ENCODE peak calls at places on chromosome 17, in four cellular contexts. R is cardiac muscle cell, X is Panc1, F is fibroblast of lung. U is an unnamed sample.

GRCh38 chr17:45274033-45274432 is 12.1 kb upstream of the SPATA32 start:
- DNase-seq in R (no peak), X (no peak), F (no peak), U (no peak)

GRCh38 chr17:75457047-75457654 is 716 bp downstream of the TMEM94 start:
- DNase-seq in R (peak; percentile 56), X (no peak), F (peak; percentile 69), U (peak; percentile 52)

GRCh38 chr17:17076066-17076465 is 33.8 kb downstream of the MPRIP start:
- DNase-seq in R (no peak), X (no peak), F (no peak), U (no peak)

GRCh38 chr17:19248923-19249574 is 11.9 kb downstream of the EPN2 start:
- DNase-seq in R (no peak), X (no peak), F (peak; percentile 95), U (no peak)

GRCh38 chr17:72565006-72565405 is 444.2 kb downstream of the SOX9 start:
- DNase-seq in R (no peak), X (no peak), F (peak; percentile 31), U (no peak)

GRCh38 chr17:75531724-75532090 is 6.2 kb downstream of the LLGL2 start:
- DNase-seq in R (no peak), X (no peak), F (no peak), U (no peak)

GRCh38 chr17:31591924-31592323 is 200.4 kb downstream of the RAB11FIP4 start:
- DNase-seq in R (no peak), X (no peak), F (no peak), U (no peak)

GRCh38 chr17:43217614-43218087 is 6.0 kb downstream of the TMEM106A start:
- DNase-seq in R (no peak), X (no peak), F (no peak), U (no peak)

GRCh38 chr17:18246880-18247612 is 11.5 kb downstream of the FLII start:
- DNase-seq in R (peak; percentile 66), X (no peak), F (peak; percentile 33), U (no peak)

GRCh38 chr17:8122391-8122922 is 1.4 kb downstream of the HES7 start:
- DNase-seq in R (peak; percentile 18), X (no peak), F (peak; percentile 45), U (no peak)

GRCh38 chr17:80663783-80664206 is 119.2 kb downstream of the RPTOR start:
- DNase-seq in R (no peak), X (no peak), F (peak; percentile 45), U (no peak)

GRCh38 chr17:17798573-17799255 is 38.1 kb downstream of the SREBF1 start:
- DNase-seq in R (no peak), X (no peak), F (no peak), U (no peak)

GRCh38 chr17:19646788-19647696 is 1.5 kb upstream of the ALDH3A2 start:
- DNase-seq in R (no peak), X (no peak), F (peak; percentile 13), U (no peak)

GRCh38 chr17:3043737-3044365 is 19.6 kb downstream of the OR1D5 start:
- DNase-seq in R (no peak), X (no peak), F (no peak), U (no peak)

GRCh38 chr17:62933986-62934385 is 32.0 kb upstream of the TANC2 start:
- DNase-seq in R (peak; percentile 57), X (no peak), F (no peak), U (no peak)

GRCh38 chr17:29069526-29070041 is 26.6 kb downstream of the PIPOX start:
- DNase-seq in R (no peak), X (no peak), F (no peak), U (peak; percentile 37)

GRCh38 chr17:49165143-49165542 is 32.6 kb downstream of the B4GALNT2 start:
- DNase-seq in R (no peak), X (no peak), F (no peak), U (no peak)

GRCh38 chr17:73613271-73613941 is 30.8 kb downstream of the SDK2 start:
- DNase-seq in R (peak; percentile 83), X (no peak), F (no peak), U (peak; percentile 35)

GRCh38 chr17:3978421-3979275 is 14.4 kb upstream of the ATP2A3 start:
- DNase-seq in R (no peak), X (no peak), F (peak; percentile 35), U (no peak)

GRCh38 chr17:8152112-8152775 is at the start of gene PER1:
- DNase-seq in R (peak; percentile 96), X (no peak), F (peak; percentile 91), U (no peak)

GRCh38 chr17:40648326-40648968 is 829 bp upstream of the SMARCE1 start:
- DNase-seq in R (no peak), X (no peak), F (peak; percentile 24), U (no peak)

GRCh38 chr17:15263206-15263579 is 1.9 kb downstream of the PMP22 start:
- DNase-seq in R (peak; percentile 51), X (no peak), F (peak; percentile 91), U (no peak)

GRCh38 chr17:80755650-80756405 is 211.2 kb downstream of the RPTOR start:
- DNase-seq in R (no peak), X (no peak), F (no peak), U (no peak)

GRCh38 chr17:3944485-3945388 is 19.5 kb downstream of the ATP2A3 start:
- DNase-seq in R (peak; percentile 92), X (no peak), F (peak; percentile 41), U (no peak)

GRCh38 chr17:72104164-72104862 is 16.5 kb upstream of the SOX9 start:
- DNase-seq in R (no peak), X (no peak), F (peak; percentile 70), U (no peak)

GRCh38 chr17:4573682-4574081 is 10.6 kb upstream of the SMTNL2 start:
- DNase-seq in R (no peak), X (no peak), F (no peak), U (no peak)

GRCh38 chr17:55238931-55239297 is 25.8 kb upstream of the HLF start:
- DNase-seq in R (peak; percentile 51), X (no peak), F (no peak), U (no peak)

DNA sequence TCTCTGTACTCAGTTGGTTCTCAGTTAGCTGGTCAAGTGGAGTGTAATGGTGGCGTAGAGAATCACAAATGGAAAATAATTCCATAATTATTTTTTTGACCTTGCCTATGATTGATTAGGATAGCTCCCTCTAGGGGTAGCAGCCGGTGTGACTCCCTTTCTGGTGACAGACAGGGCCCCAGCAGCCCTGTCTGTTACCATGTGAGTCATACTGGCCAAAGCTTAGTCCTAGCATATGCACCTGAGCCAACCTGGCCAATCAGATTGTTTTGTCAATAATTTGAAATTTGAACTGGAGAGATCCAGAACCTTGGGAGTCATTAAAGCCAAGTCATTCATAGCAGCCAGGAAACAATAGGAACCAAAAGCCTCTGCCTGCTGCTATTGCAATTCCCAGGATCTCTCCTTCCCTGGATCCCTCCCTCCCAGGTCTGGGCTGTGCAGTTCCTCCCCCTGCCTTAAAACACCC is 5.6 kb downstream of the PNPO start:
- DNase-seq in R (peak; percentile 71), X (peak; percentile 68), F (peak; percentile 77), U (no peak)
- H3K4me1 ChIP-seq in R (no peaks in the 10 kb centered on the region), X (peaks cover 19% of the 10 kb centered on the region), F (peaks cover 9% of the 10 kb centered on the region), U (peaks cover 2% of the 10 kb centered on the region)

DNA sequence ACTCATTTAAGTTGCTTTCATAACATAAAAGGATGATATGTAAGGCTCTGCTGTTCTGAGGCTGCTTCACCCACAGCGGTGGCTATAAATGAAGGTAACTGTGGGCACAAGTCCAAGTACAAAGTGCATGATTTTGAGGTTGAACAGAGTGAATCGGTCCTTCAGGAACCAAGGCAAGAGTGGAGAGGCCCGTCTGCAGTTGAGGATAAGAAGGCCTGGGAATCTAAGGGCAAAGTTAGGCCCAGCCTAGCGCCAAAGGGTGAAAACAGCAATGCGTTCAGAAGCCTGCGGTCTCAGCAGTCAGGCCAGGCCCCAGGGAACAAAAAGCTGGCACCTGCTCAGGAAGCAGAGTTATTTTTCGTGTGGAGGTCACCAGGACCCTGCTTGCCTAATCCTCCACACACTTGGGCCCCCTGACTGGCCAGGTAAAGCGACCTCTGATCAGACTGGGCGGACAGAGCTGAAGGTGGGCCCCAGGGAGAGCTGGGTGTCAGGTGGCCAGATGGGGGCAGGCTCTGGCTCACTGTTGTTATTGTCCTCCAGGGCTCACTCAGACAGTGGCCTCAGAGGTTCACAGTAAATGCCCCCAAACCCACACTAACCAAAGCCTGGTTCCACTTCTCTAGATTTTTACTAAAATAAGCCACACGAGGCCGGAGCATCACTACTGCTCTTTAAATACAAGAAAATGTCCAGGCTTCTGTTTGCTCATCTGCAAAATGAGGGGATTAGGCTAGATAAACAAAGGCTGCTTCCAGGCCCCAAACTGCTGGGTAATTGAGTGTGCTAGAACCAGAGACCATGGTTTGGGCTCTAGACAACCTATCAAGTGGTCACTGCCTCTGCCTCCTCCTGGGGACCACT is 46.4 kb downstream of the TEX2 start:
- DNase-seq in R (no peak), X (no peak), F (peak; percentile 69), U (no peak)
- H3K4me3 ChIP-seq in R (no peak overlapping the region), X (no peak overlapping the region), F (no peak overlapping the region), U (no peak overlapping the region)

DNA sequence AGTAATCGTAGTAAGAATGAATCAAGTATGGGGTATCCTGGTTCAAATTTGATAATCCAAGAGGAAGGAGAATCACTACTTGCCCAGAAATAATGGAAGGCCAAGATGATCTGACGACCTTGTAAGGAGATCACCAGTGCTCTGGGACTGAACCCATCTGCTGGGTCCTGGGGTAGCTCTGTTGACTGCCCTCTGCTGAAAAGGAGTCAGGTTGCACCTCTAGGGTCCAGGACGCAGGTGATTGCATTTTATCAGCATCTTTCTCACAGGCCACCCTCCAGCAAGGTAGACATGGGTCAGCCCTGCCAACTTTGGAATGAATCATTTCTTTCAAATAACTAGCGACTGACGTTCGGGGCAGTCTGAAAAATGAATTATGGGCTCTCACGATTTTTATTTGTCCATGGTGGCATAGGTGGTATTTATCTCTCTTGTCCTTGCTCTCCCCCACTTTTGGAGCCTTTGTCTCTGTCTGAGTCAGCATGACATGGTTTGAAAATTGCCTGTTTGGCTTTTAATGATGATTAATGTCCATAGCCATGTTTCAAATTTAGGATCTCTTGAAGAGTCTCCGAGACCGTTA is 163.7 kb downstream of the MSI2 start:
- DNase-seq in R (no peak), X (no peak), F (no peak), U (no peak)
- H3K27me3 ChIP-seq in R (no peaks in the 10 kb centered on the region), X (no peaks in the 10 kb centered on the region), F (no peaks in the 10 kb centered on the region), U (no peaks in the 10 kb centered on the region)

DNA sequence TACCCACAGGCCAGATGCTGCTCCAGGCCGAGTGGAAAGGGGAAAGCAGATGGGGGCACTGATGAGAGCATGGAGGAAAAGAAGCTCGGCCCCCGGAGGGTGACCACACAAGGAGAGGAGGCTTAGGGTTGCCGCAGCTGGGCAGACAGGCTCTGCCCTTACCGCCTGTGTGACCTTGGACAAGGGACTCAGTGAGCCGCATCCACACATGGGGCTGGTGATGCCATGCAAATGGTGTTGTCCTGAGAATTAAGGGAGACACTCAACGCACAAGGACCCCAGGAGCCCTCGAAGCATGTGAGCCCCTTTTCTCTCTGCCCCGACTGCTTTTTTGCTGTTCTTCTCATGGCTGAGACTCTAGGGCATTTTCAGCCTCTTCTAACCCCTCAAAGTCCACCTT is 61.0 kb downstream of the PLXDC1 start:
- DNase-seq in R (no peak), X (no peak), F (no peak), U (no peak)
- H3K4me1 ChIP-seq in R (no peaks in the 10 kb centered on the region), X (no peaks in the 10 kb centered on the region), F (no peaks in the 10 kb centered on the region), U (no peaks in the 10 kb centered on the region)

GRCh38 chr17:78767806-78768205 is 14.3 kb downstream of the CYTH1 start:
- DNase-seq in R (no peak), X (no peak), F (peak; percentile 32), U (no peak)

GRCh38 chr17:78765821-78766220 is 16.3 kb downstream of the CYTH1 start:
- DNase-seq in R (no peak), X (no peak), F (no peak), U (no peak)

GRCh38 chr17:78764871-78765270 is 17.2 kb downstream of the CYTH1 start:
- DNase-seq in R (no peak), X (no peak), F (no peak), U (no peak)

GRCh38 chr17:78766225-78766624 is 15.8 kb downstream of the CYTH1 start:
- DNase-seq in R (no peak), X (no peak), F (no peak), U (no peak)

GRCh38 chr17:78766743-78767294 is 15.3 kb downstream of the CYTH1 start:
- DNase-seq in R (no peak), X (no peak), F (no peak), U (no peak)
- H3K4me3 ChIP-seq in R (no peak overlapping the region), X (no peak overlapping the region), F (no peak overlapping the region), U (no peak overlapping the region)